ENCODE peak calls at places on chromosomes 6 and 20, in five cellular contexts. G is right lobe of liver, L is heart left ventricle, P is transverse colon, K is tibial nerve. B is an unnamed sample.

GRCh38 chr6:71250050-71250689 is 38.4 kb upstream of the OGFRL1 start:
- DNase-seq in K (peak; percentile 25), P (no peak), L (peak; percentile 17), G (no peak), B (no peak)

GRCh38 chr6:168892031-168892430 is 361.6 kb downstream of the THBS2 start:
- DNase-seq in L (no peak), G (no peak), K (no peak), P (no peak), B (no peak)

GRCh38 chr6:158086054-158086705 is 81.9 kb downstream of the SERAC1 start:
- DNase-seq in K (no peak), L (no peak), P (no peak), G (no peak), B (no peak)

GRCh38 chr6:56692586-56693245 is 50.0 kb upstream of the DST start:
- DNase-seq in K (no peak), L (no peak), P (no peak), G (no peak), B (no peak)

GRCh38 chr6:52557389-52558265 is 19.2 kb downstream of the TRAM2 start:
- DNase-seq in G (no peak), K (no peak), L (no peak), P (no peak), B (no peak)

GRCh38 chr6:149965191-149966020 is 1.7 kb downstream of the ULBP1 start:
- DNase-seq in K (no peak), L (no peak), P (peak; percentile 17), G (no peak), B (no peak)

GRCh38 chr6:132147530-132148011 is 196.4 kb upstream of the CCN2 start:
- DNase-seq in L (peak; percentile 18), G (no peak), K (no peak), P (no peak), B (no peak)

GRCh38 chr6:130525378-130525777 is 159.6 kb downstream of the TMEM200A start:
- DNase-seq in G (no peak), P (no peak), L (no peak), K (no peak), B (no peak)

GRCh38 chr20:61899971-61900370 is 165.7 kb downstream of the TAF4 start:
- DNase-seq in P (no peak), L (no peak), G (no peak), K (no peak), B (no peak)

GRCh38 chr6:20642441-20642840 is 108.2 kb downstream of the CDKAL1 start:
- DNase-seq in P (no peak), L (no peak), G (no peak), K (no peak), B (no peak)

GRCh38 chr20:50580016-50580747 is 70.0 kb downstream of the PTPN1 start:
- DNase-seq in P (peak; percentile 70), K (peak; percentile 77), L (peak; percentile 57), G (peak; percentile 67), B (peak; percentile 64)

GRCh38 chr6:41531591-41532582 is 14.3 kb upstream of the FOXP4 start:
- DNase-seq in P (peak; percentile 19), L (no peak), K (no peak), G (no peak), B (no peak)

GRCh38 chr20:55678126-55678525 is 327.2 kb downstream of the CBLN4 start:
- DNase-seq in G (peak; percentile 54), P (peak; percentile 16), K (no peak), L (no peak), B (no peak)

GRCh38 chr6:46677314-46677654 is 10.4 kb upstream of the TDRD6 start:
- DNase-seq in L (no peak), G (no peak), K (no peak), P (no peak), B (no peak)

GRCh38 chr6:52840763-52841585 is at the start of gene GSTA5:
- DNase-seq in L (no peak), P (no peak), K (no peak), G (no peak), B (no peak)

GRCh38 chr20:57593134-57593886 is 26.9 kb downstream of the ZBP1 start:
- DNase-seq in G (no peak), L (no peak), K (no peak), P (peak; percentile 81), B (no peak)

GRCh38 chr6:166775180-166775922 is 148.3 kb upstream of the RPS6KA2 start:
- DNase-seq in P (peak; percentile 49), K (peak; percentile 42), L (peak; percentile 47), G (peak; percentile 45), B (peak; percentile 65)

GRCh38 chr6:24721461-24722215 is 2.7 kb upstream of the C6orf62 start:
- DNase-seq in P (peak; percentile 90), G (peak; percentile 87), L (peak; percentile 89), K (peak; percentile 87), B (peak; percentile 87)

GRCh38 chr20:60361761-60362410 is 403.7 kb downstream of the CDH26 start:
- DNase-seq in K (no peak), G (no peak), L (no peak), P (no peak), B (no peak)

GRCh38 chr20:60359010-60359409 is 400.8 kb downstream of the CDH26 start:
- DNase-seq in K (no peak), P (no peak), L (no peak), G (no peak), B (no peak)

GRCh38 chr20:60354181-60354580 is 396.0 kb downstream of the CDH26 start:
- DNase-seq in G (no peak), L (no peak), K (no peak), P (no peak), B (no peak)

GRCh38 chr20:60362531-60362930 is 404.3 kb downstream of the CDH26 start:
- DNase-seq in L (no peak), K (no peak), P (no peak), G (no peak), B (no peak)

DNA sequence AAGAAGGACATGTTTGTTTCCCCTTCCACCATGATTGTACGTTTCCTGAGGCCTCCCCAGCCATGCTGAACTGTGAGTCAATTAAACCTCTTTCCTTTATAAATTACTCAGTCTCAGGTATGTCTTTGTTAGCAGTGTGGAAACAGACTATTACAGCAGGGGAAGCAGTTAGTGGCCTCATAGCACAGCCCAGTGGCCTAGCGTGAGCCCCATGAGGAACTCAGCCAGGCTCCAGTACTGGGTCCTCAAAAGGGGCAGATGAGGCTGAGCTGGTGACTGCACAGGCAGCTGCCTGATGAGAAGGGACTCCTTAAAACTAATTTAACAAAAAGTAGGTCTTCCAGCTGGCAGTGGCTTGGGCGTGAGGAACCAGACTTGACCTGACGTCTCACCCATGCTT is 399.9 kb downstream of the CDH26 start:
- DNase-seq in G (no peak), K (no peak), P (no peak), L (no peak), B (no peak)
- TF ChIP-seq CTCF in G (no peak), K (no peak), P (no peak), L (no peak), B (no peak)

GRCh38 chr6:143559101-143559500 is 47.6 kb upstream of the FUCA2 start:
- DNase-seq in L (no peak), G (no peak), P (no peak), K (no peak), B (no peak)
- TF ChIP-seq POLR2A in L (no peak), G (no peak), P (no peak), K (no peak), B (no peak)

GRCh38 chr6:44247338-44248302 is 719 bp downstream of the HSP90AB1 start:
- DNase-seq in K (peak; percentile 75), L (peak; percentile 80), P (peak; percentile 78), G (peak; percentile 79), B (peak; percentile 80)
- H3K27ac ChIP-seq in K (peak overlapping the region; percentile 98), L (peak overlapping the region; percentile 100), P (peak overlapping the region; percentile 96), G (peak overlapping the region; percentile 100), B (peak overlapping the region; percentile 97)

GRCh38 chr6:151276112-151276745 is 36.5 kb downstream of the AKAP12 start:
- DNase-seq in K (no peak), L (no peak), P (no peak), G (no peak), B (no peak)
- TF ChIP-seq CTCF in K (no peak), L (no peak), P (no peak), G (no peak), B (no peak)

DNA sequence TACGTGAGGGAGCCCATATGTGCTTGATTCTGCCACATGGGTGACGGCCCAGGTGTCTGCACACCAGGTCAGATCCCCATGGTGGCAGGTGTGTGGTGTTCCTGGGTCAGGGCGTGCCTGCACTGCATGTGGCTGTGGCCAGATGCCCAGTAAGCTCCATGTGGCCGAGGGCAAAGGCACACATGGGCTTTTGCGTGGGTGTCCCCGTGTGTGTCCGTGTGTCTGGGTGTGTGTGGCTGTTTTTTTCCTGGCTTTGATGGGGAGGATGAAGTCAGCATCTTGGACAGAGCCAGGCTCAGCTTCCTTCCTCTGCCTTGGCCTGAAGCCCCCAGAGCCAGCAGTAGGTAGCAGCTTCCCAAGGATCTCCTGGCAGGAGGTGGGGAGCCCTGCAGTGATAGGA is 1.5 kb upstream of the TNXB start:
- DNase-seq in L (no peak), G (peak; percentile 69), K (no peak), P (no peak), B (peak; percentile 66)
- TF ChIP-seq POLR2A in L (no peak), G (no peak), K (peak; percentile 11), P (no peak), B (no peak)

GRCh38 chr20:64077876-64078551 is 1.3 kb downstream of the RGS19 start:
- DNase-seq in P (peak; percentile 68), L (no peak), K (no peak), G (peak; percentile 44), B (peak; percentile 41)
- H3K27ac ChIP-seq in P (peak overlapping the region; percentile 78), L (no peak overlapping the region), K (peak overlapping the region; percentile 84), G (peak overlapping the region; percentile 73), B (peak overlapping the region; percentile 88)

DNA sequence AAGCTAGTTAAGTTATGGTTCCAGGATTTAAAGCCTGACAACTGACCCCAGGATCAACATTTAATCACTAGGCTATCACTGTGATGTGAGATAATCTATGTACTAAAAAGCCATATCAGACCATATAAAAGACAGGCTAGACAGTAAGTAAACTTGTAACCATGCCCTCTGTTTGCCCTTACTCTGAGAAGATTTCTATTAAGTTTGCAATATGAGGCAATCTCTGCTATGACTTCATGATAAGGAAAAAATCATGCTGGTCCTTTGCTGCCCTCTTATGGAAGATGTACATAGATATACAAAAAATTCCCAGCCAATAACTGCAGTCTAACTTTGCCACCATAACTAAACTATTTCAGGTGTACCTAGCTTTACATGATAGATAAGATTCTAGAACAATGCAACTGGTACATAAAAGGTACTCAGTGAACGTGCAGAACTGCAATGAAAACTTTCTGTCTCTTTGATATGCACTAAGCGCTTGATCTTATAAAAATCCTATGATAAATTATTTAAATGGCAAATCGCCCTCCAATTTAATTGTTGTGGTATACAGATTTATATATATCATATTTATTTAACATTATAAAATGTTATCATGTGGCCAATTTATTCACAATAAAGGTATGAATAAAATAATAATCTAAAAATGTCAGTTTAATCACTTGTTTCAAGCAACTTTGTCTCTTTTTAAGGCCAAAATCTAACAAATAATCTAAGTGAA is 70.5 kb downstream of the FAM217A start:
- DNase-seq in K (no peak), G (no peak), L (no peak), P (no peak), B (no peak)
- TF ChIP-seq CTCF in K (peak; percentile 49), G (peak; percentile 57), L (peak; percentile 58), P (peak; percentile 48), B (peak; percentile 23)